ENCODE peak calls at places on chromosome 9, in nine cellular contexts. One of them, this sample, is unnamed.

GRCh38 chr9:7086389-7086788 is 328.6 kb downstream of the KDM4C start:
- DNase-seq in activated naive CD8-positive, alpha-beta T cell treated with anti-CD3 and anti-CD28 coated beads, Interleukin-2, amount 10 ng/mL, durations not matched to agents 7 days and 5 days: no peak
- DNase-seq in EL: no peak
- DNase-seq in stimulated activated CD4-positive, alpha-beta T cell treated with anti-CD3 and anti-CD28 coated beads, Interleukin-15, amount 100 ng/mL, for 1 hour: no peak
- DNase-seq in activated T-cell treated with anti-CD3 and anti-CD28 coated beads for 4 hours: no peak
- DNase-seq in astrocyte of the hippocampus: no peak
- DNase-seq in NCI-H526: no peak
- DNase-seq in activated CD8-positive, alpha-beta memory T cell treated with anti-CD3 and anti-CD28 coated beads for 1 hour: no peak
- DNase-seq in WTC11: no peak
- DNase-seq in this sample: no peak

GRCh38 chr9:19934301-19934868 is 145.5 kb upstream of the SLC24A2 start:
- DNase-seq in activated naive CD8-positive, alpha-beta T cell treated with anti-CD3 and anti-CD28 coated beads, Interleukin-2, amount 10 ng/mL, durations not matched to agents 7 days and 5 days: peak
- DNase-seq in EL: peak
- DNase-seq in stimulated activated CD4-positive, alpha-beta T cell treated with anti-CD3 and anti-CD28 coated beads, Interleukin-15, amount 100 ng/mL, for 1 hour: no peak
- DNase-seq in activated T-cell treated with anti-CD3 and anti-CD28 coated beads for 4 hours: no peak
- DNase-seq in astrocyte of the hippocampus: peak
- DNase-seq in NCI-H526: no peak
- DNase-seq in activated CD8-positive, alpha-beta memory T cell treated with anti-CD3 and anti-CD28 coated beads for 1 hour: no peak
- DNase-seq in WTC11: peak
- DNase-seq in this sample: no peak

GRCh38 chr9:35932732-35933131 is 23.4 kb downstream of the SPAAR start:
- DNase-seq in activated naive CD8-positive, alpha-beta T cell treated with anti-CD3 and anti-CD28 coated beads, Interleukin-2, amount 10 ng/mL, durations not matched to agents 7 days and 5 days: no peak
- DNase-seq in EL: no peak
- DNase-seq in stimulated activated CD4-positive, alpha-beta T cell treated with anti-CD3 and anti-CD28 coated beads, Interleukin-15, amount 100 ng/mL, for 1 hour: no peak
- DNase-seq in activated T-cell treated with anti-CD3 and anti-CD28 coated beads for 4 hours: no peak
- DNase-seq in astrocyte of the hippocampus: no peak
- DNase-seq in NCI-H526: no peak
- DNase-seq in activated CD8-positive, alpha-beta memory T cell treated with anti-CD3 and anti-CD28 coated beads for 1 hour: no peak
- DNase-seq in WTC11: no peak
- DNase-seq in this sample: no peak

GRCh38 chr9:75390951-75391350 is 302.6 kb downstream of the OSTF1 start:
- DNase-seq in activated naive CD8-positive, alpha-beta T cell treated with anti-CD3 and anti-CD28 coated beads, Interleukin-2, amount 10 ng/mL, durations not matched to agents 7 days and 5 days: no peak
- DNase-seq in EL: no peak
- DNase-seq in stimulated activated CD4-positive, alpha-beta T cell treated with anti-CD3 and anti-CD28 coated beads, Interleukin-15, amount 100 ng/mL, for 1 hour: no peak
- DNase-seq in activated T-cell treated with anti-CD3 and anti-CD28 coated beads for 4 hours: no peak
- DNase-seq in astrocyte of the hippocampus: peak
- DNase-seq in NCI-H526: no peak
- DNase-seq in activated CD8-positive, alpha-beta memory T cell treated with anti-CD3 and anti-CD28 coated beads for 1 hour: no peak
- DNase-seq in WTC11: no peak
- DNase-seq in this sample: no peak

GRCh38 chr9:6307551-6308096 is 20.6 kb upstream of the TPD52L3 start:
- DNase-seq in activated naive CD8-positive, alpha-beta T cell treated with anti-CD3 and anti-CD28 coated beads, Interleukin-2, amount 10 ng/mL, durations not matched to agents 7 days and 5 days: no peak
- DNase-seq in EL: no peak
- DNase-seq in stimulated activated CD4-positive, alpha-beta T cell treated with anti-CD3 and anti-CD28 coated beads, Interleukin-15, amount 100 ng/mL, for 1 hour: no peak
- DNase-seq in activated T-cell treated with anti-CD3 and anti-CD28 coated beads for 4 hours: no peak
- DNase-seq in astrocyte of the hippocampus: no peak
- DNase-seq in NCI-H526: no peak
- DNase-seq in activated CD8-positive, alpha-beta memory T cell treated with anti-CD3 and anti-CD28 coated beads for 1 hour: no peak
- DNase-seq in WTC11: no peak
- DNase-seq in this sample: no peak

GRCh38 chr9:84742261-84742660 is 72.7 kb downstream of the NTRK2 start:
- DNase-seq in activated naive CD8-positive, alpha-beta T cell treated with anti-CD3 and anti-CD28 coated beads, Interleukin-2, amount 10 ng/mL, durations not matched to agents 7 days and 5 days: no peak
- DNase-seq in EL: no peak
- DNase-seq in stimulated activated CD4-positive, alpha-beta T cell treated with anti-CD3 and anti-CD28 coated beads, Interleukin-15, amount 100 ng/mL, for 1 hour: no peak
- DNase-seq in activated T-cell treated with anti-CD3 and anti-CD28 coated beads for 4 hours: no peak
- DNase-seq in astrocyte of the hippocampus: no peak
- DNase-seq in NCI-H526: no peak
- DNase-seq in activated CD8-positive, alpha-beta memory T cell treated with anti-CD3 and anti-CD28 coated beads for 1 hour: no peak
- DNase-seq in WTC11: peak
- DNase-seq in this sample: no peak

GRCh38 chr9:15069106-15069505 is 158.9 kb upstream of the FREM1 start:
- DNase-seq in activated naive CD8-positive, alpha-beta T cell treated with anti-CD3 and anti-CD28 coated beads, Interleukin-2, amount 10 ng/mL, durations not matched to agents 7 days and 5 days: no peak
- DNase-seq in EL: no peak
- DNase-seq in stimulated activated CD4-positive, alpha-beta T cell treated with anti-CD3 and anti-CD28 coated beads, Interleukin-15, amount 100 ng/mL, for 1 hour: no peak
- DNase-seq in activated T-cell treated with anti-CD3 and anti-CD28 coated beads for 4 hours: no peak
- DNase-seq in astrocyte of the hippocampus: no peak
- DNase-seq in NCI-H526: no peak
- DNase-seq in activated CD8-positive, alpha-beta memory T cell treated with anti-CD3 and anti-CD28 coated beads for 1 hour: no peak
- DNase-seq in WTC11: no peak
- DNase-seq in this sample: no peak

GRCh38 chr9:12794024-12794799 is 19.4 kb downstream of the LURAP1L start:
- DNase-seq in activated naive CD8-positive, alpha-beta T cell treated with anti-CD3 and anti-CD28 coated beads, Interleukin-2, amount 10 ng/mL, durations not matched to agents 7 days and 5 days: no peak
- DNase-seq in EL: no peak
- DNase-seq in stimulated activated CD4-positive, alpha-beta T cell treated with anti-CD3 and anti-CD28 coated beads, Interleukin-15, amount 100 ng/mL, for 1 hour: no peak
- DNase-seq in activated T-cell treated with anti-CD3 and anti-CD28 coated beads for 4 hours: no peak
- DNase-seq in astrocyte of the hippocampus: no peak
- DNase-seq in NCI-H526: no peak
- DNase-seq in activated CD8-positive, alpha-beta memory T cell treated with anti-CD3 and anti-CD28 coated beads for 1 hour: no peak
- DNase-seq in WTC11: no peak
- DNase-seq in this sample: no peak

GRCh38 chr9:113254991-113255390 is 20.4 kb downstream of the CDC26 start:
- DNase-seq in activated naive CD8-positive, alpha-beta T cell treated with anti-CD3 and anti-CD28 coated beads, Interleukin-2, amount 10 ng/mL, durations not matched to agents 7 days and 5 days: no peak
- DNase-seq in EL: no peak
- DNase-seq in stimulated activated CD4-positive, alpha-beta T cell treated with anti-CD3 and anti-CD28 coated beads, Interleukin-15, amount 100 ng/mL, for 1 hour: no peak
- DNase-seq in activated T-cell treated with anti-CD3 and anti-CD28 coated beads for 4 hours: no peak
- DNase-seq in astrocyte of the hippocampus: no peak
- DNase-seq in NCI-H526: no peak
- DNase-seq in activated CD8-positive, alpha-beta memory T cell treated with anti-CD3 and anti-CD28 coated beads for 1 hour: no peak
- DNase-seq in WTC11: no peak
- DNase-seq in this sample: no peak

GRCh38 chr9:135563858-135564257 is 2.3 kb downstream of the PAEP start:
- DNase-seq in activated naive CD8-positive, alpha-beta T cell treated with anti-CD3 and anti-CD28 coated beads, Interleukin-2, amount 10 ng/mL, durations not matched to agents 7 days and 5 days: no peak
- DNase-seq in EL: no peak
- DNase-seq in stimulated activated CD4-positive, alpha-beta T cell treated with anti-CD3 and anti-CD28 coated beads, Interleukin-15, amount 100 ng/mL, for 1 hour: no peak
- DNase-seq in activated T-cell treated with anti-CD3 and anti-CD28 coated beads for 4 hours: no peak
- DNase-seq in astrocyte of the hippocampus: no peak
- DNase-seq in NCI-H526: no peak
- DNase-seq in activated CD8-positive, alpha-beta memory T cell treated with anti-CD3 and anti-CD28 coated beads for 1 hour: no peak
- DNase-seq in WTC11: no peak
- DNase-seq in this sample: no peak

GRCh38 chr9:97705354-97705950 is 8.3 kb upstream of the XPA start:
- DNase-seq in activated naive CD8-positive, alpha-beta T cell treated with anti-CD3 and anti-CD28 coated beads, Interleukin-2, amount 10 ng/mL, durations not matched to agents 7 days and 5 days: no peak
- DNase-seq in EL: peak
- DNase-seq in stimulated activated CD4-positive, alpha-beta T cell treated with anti-CD3 and anti-CD28 coated beads, Interleukin-15, amount 100 ng/mL, for 1 hour: no peak
- DNase-seq in activated T-cell treated with anti-CD3 and anti-CD28 coated beads for 4 hours: no peak
- DNase-seq in astrocyte of the hippocampus: peak
- DNase-seq in NCI-H526: no peak
- DNase-seq in activated CD8-positive, alpha-beta memory T cell treated with anti-CD3 and anti-CD28 coated beads for 1 hour: no peak
- DNase-seq in WTC11: no peak
- DNase-seq in this sample: no peak

GRCh38 chr9:110187126-110187525 is 20.8 kb downstream of the C9orf152 start:
- DNase-seq in activated naive CD8-positive, alpha-beta T cell treated with anti-CD3 and anti-CD28 coated beads, Interleukin-2, amount 10 ng/mL, durations not matched to agents 7 days and 5 days: no peak
- DNase-seq in EL: no peak
- DNase-seq in stimulated activated CD4-positive, alpha-beta T cell treated with anti-CD3 and anti-CD28 coated beads, Interleukin-15, amount 100 ng/mL, for 1 hour: no peak
- DNase-seq in activated T-cell treated with anti-CD3 and anti-CD28 coated beads for 4 hours: no peak
- DNase-seq in astrocyte of the hippocampus: no peak
- DNase-seq in NCI-H526: no peak
- DNase-seq in activated CD8-positive, alpha-beta memory T cell treated with anti-CD3 and anti-CD28 coated beads for 1 hour: no peak
- DNase-seq in WTC11: no peak
- DNase-seq in this sample: no peak

GRCh38 chr9:123763910-123764588 is 165.9 kb downstream of the DENND1A start:
- DNase-seq in activated naive CD8-positive, alpha-beta T cell treated with anti-CD3 and anti-CD28 coated beads, Interleukin-2, amount 10 ng/mL, durations not matched to agents 7 days and 5 days: no peak
- DNase-seq in EL: peak
- DNase-seq in stimulated activated CD4-positive, alpha-beta T cell treated with anti-CD3 and anti-CD28 coated beads, Interleukin-15, amount 100 ng/mL, for 1 hour: no peak
- DNase-seq in activated T-cell treated with anti-CD3 and anti-CD28 coated beads for 4 hours: no peak
- DNase-seq in astrocyte of the hippocampus: peak
- DNase-seq in NCI-H526: no peak
- DNase-seq in activated CD8-positive, alpha-beta memory T cell treated with anti-CD3 and anti-CD28 coated beads for 1 hour: no peak
- DNase-seq in WTC11: no peak
- DNase-seq in this sample: no peak

GRCh38 chr9:137793196-137793841 is 84.3 kb upstream of the CACNA1B start:
- DNase-seq in activated naive CD8-positive, alpha-beta T cell treated with anti-CD3 and anti-CD28 coated beads, Interleukin-2, amount 10 ng/mL, durations not matched to agents 7 days and 5 days: no peak
- DNase-seq in EL: no peak
- DNase-seq in stimulated activated CD4-positive, alpha-beta T cell treated with anti-CD3 and anti-CD28 coated beads, Interleukin-15, amount 100 ng/mL, for 1 hour: no peak
- DNase-seq in activated T-cell treated with anti-CD3 and anti-CD28 coated beads for 4 hours: no peak
- DNase-seq in astrocyte of the hippocampus: no peak
- DNase-seq in NCI-H526: no peak
- DNase-seq in activated CD8-positive, alpha-beta memory T cell treated with anti-CD3 and anti-CD28 coated beads for 1 hour: no peak
- DNase-seq in WTC11: no peak
- DNase-seq in this sample: no peak

GRCh38 chr9:34452568-34452967 is 5.8 kb downstream of the FAM219A start:
- DNase-seq in activated naive CD8-positive, alpha-beta T cell treated with anti-CD3 and anti-CD28 coated beads, Interleukin-2, amount 10 ng/mL, durations not matched to agents 7 days and 5 days: no peak
- DNase-seq in EL: no peak
- DNase-seq in stimulated activated CD4-positive, alpha-beta T cell treated with anti-CD3 and anti-CD28 coated beads, Interleukin-15, amount 100 ng/mL, for 1 hour: no peak
- DNase-seq in activated T-cell treated with anti-CD3 and anti-CD28 coated beads for 4 hours: no peak
- DNase-seq in astrocyte of the hippocampus: no peak
- DNase-seq in NCI-H526: no peak
- DNase-seq in activated CD8-positive, alpha-beta memory T cell treated with anti-CD3 and anti-CD28 coated beads for 1 hour: no peak
- DNase-seq in WTC11: no peak
- DNase-seq in this sample: no peak

GRCh38 chr9:91207481-91207888 is 154.2 kb downstream of the AUH start:
- DNase-seq in activated naive CD8-positive, alpha-beta T cell treated with anti-CD3 and anti-CD28 coated beads, Interleukin-2, amount 10 ng/mL, durations not matched to agents 7 days and 5 days: no peak
- DNase-seq in EL: peak
- DNase-seq in stimulated activated CD4-positive, alpha-beta T cell treated with anti-CD3 and anti-CD28 coated beads, Interleukin-15, amount 100 ng/mL, for 1 hour: no peak
- DNase-seq in activated T-cell treated with anti-CD3 and anti-CD28 coated beads for 4 hours: no peak
- DNase-seq in astrocyte of the hippocampus: peak
- DNase-seq in NCI-H526: no peak
- DNase-seq in activated CD8-positive, alpha-beta memory T cell treated with anti-CD3 and anti-CD28 coated beads for 1 hour: no peak
- DNase-seq in WTC11: no peak
- DNase-seq in this sample: no peak

GRCh38 chr9:116693233-116693731 is 6.2 kb downstream of the TRIM32 start:
- DNase-seq in activated naive CD8-positive, alpha-beta T cell treated with anti-CD3 and anti-CD28 coated beads, Interleukin-2, amount 10 ng/mL, durations not matched to agents 7 days and 5 days: no peak
- DNase-seq in EL: peak
- DNase-seq in stimulated activated CD4-positive, alpha-beta T cell treated with anti-CD3 and anti-CD28 coated beads, Interleukin-15, amount 100 ng/mL, for 1 hour: no peak
- DNase-seq in activated T-cell treated with anti-CD3 and anti-CD28 coated beads for 4 hours: no peak
- DNase-seq in astrocyte of the hippocampus: no peak
- DNase-seq in NCI-H526: no peak
- DNase-seq in activated CD8-positive, alpha-beta memory T cell treated with anti-CD3 and anti-CD28 coated beads for 1 hour: no peak
- DNase-seq in WTC11: no peak
- DNase-seq in this sample: no peak